ENCODE peak calls at places on chromosome 19, in nine cellular contexts. One of them, this sample, is unnamed.

GRCh38 chr19:56837892-56838679 is 2.4 kb downstream of the PEG3 start:
- DNase-seq in fibroblast of lung: peak; percentile 68
- DNase-seq in CD8-positive, alpha-beta T cell: no peak
- DNase-seq in mammary epithelial cell: peak; percentile 2
- DNase-seq in Caco-2: no peak
- DNase-seq in BE2C: peak; percentile 56
- DNase-seq in neural progenitor cell: no peak
- DNase-seq in tibial nerve: peak; percentile 37
- DNase-seq in pancreas: peak; percentile 77
- DNase-seq in this sample: no peak

GRCh38 chr19:49475995-49476880 is 2.2 kb downstream of the FLT3LG start:
- DNase-seq in Caco-2: peak; percentile 70
- DNase-seq in mammary epithelial cell: no peak
- DNase-seq in CD8-positive, alpha-beta T cell: no peak
- DNase-seq in BE2C: peak; percentile 77
- DNase-seq in fibroblast of lung: peak; percentile 35
- DNase-seq in pancreas: no peak
- DNase-seq in tibial nerve: no peak
- DNase-seq in neural progenitor cell: peak; percentile 94
- DNase-seq in this sample: peak; percentile 91

GRCh38 chr19:33416307-33417215 is 43.1 kb downstream of the CEBPG start:
- DNase-seq in Caco-2: peak; percentile 86
- DNase-seq in fibroblast of lung: peak; percentile 63
- DNase-seq in tibial nerve: no peak
- DNase-seq in BE2C: peak; percentile 90
- DNase-seq in CD8-positive, alpha-beta T cell: peak; percentile 54
- DNase-seq in mammary epithelial cell: peak; percentile 44
- DNase-seq in neural progenitor cell: peak; percentile 81
- DNase-seq in pancreas: no peak
- DNase-seq in this sample: peak; percentile 67

GRCh38 chr19:40141546-40141945 is 49.7 kb upstream of the MAP3K10 start:
- DNase-seq in tibial nerve: no peak
- DNase-seq in mammary epithelial cell: no peak
- DNase-seq in CD8-positive, alpha-beta T cell: no peak
- DNase-seq in BE2C: no peak
- DNase-seq in neural progenitor cell: no peak
- DNase-seq in fibroblast of lung: peak; percentile 34
- DNase-seq in Caco-2: no peak
- DNase-seq in pancreas: no peak
- DNase-seq in this sample: no peak

GRCh38 chr19:14114854-14115253 is 2.7 kb downstream of the PRKACA start:
- DNase-seq in tibial nerve: no peak
- DNase-seq in BE2C: peak; percentile 61
- DNase-seq in neural progenitor cell: peak; percentile 60
- DNase-seq in fibroblast of lung: no peak
- DNase-seq in pancreas: no peak
- DNase-seq in CD8-positive, alpha-beta T cell: no peak
- DNase-seq in Caco-2: no peak
- DNase-seq in mammary epithelial cell: no peak
- DNase-seq in this sample: no peak

GRCh38 chr19:8489591-8490394 is 12.6 kb downstream of the PRAM1 start:
- DNase-seq in mammary epithelial cell: peak; percentile 90
- DNase-seq in fibroblast of lung: no peak
- DNase-seq in BE2C: no peak
- DNase-seq in Caco-2: no peak
- DNase-seq in neural progenitor cell: no peak
- DNase-seq in pancreas: no peak
- DNase-seq in CD8-positive, alpha-beta T cell: no peak
- DNase-seq in tibial nerve: no peak
- DNase-seq in this sample: no peak

GRCh38 chr19:12800873-12801465 is 631 bp downstream of the PRDX2 start:
- DNase-seq in tibial nerve: no peak
- DNase-seq in fibroblast of lung: no peak
- DNase-seq in neural progenitor cell: peak; percentile 70
- DNase-seq in BE2C: no peak
- DNase-seq in mammary epithelial cell: no peak
- DNase-seq in pancreas: peak; percentile 55
- DNase-seq in Caco-2: no peak
- DNase-seq in CD8-positive, alpha-beta T cell: no peak
- DNase-seq in this sample: peak; percentile 44

GRCh38 chr19:55670280-55671053 is 4.6 kb upstream of the EPN1 start:
- DNase-seq in CD8-positive, alpha-beta T cell: no peak
- DNase-seq in pancreas: no peak
- DNase-seq in neural progenitor cell: peak; percentile 27
- DNase-seq in Caco-2: peak; percentile 68
- DNase-seq in BE2C: peak; percentile 49
- DNase-seq in mammary epithelial cell: no peak
- DNase-seq in tibial nerve: no peak
- DNase-seq in fibroblast of lung: no peak
- DNase-seq in this sample: no peak

GRCh38 chr19:4115818-4116385 is 8.0 kb downstream of the MAP2K2 start:
- DNase-seq in mammary epithelial cell: no peak
- DNase-seq in CD8-positive, alpha-beta T cell: no peak
- DNase-seq in neural progenitor cell: no peak
- DNase-seq in Caco-2: no peak
- DNase-seq in BE2C: no peak
- DNase-seq in tibial nerve: no peak
- DNase-seq in pancreas: no peak
- DNase-seq in fibroblast of lung: no peak
- DNase-seq in this sample: no peak
- H3K36me3 ChIP-seq in mammary epithelial cell: no peaks in the 10 kb centered on the region
- H3K36me3 ChIP-seq in CD8-positive, alpha-beta T cell: peaks cover 15% of the 10 kb centered on the region
- H3K36me3 ChIP-seq in neural progenitor cell: no peaks in the 10 kb centered on the region
- H3K36me3 ChIP-seq in Caco-2: no peaks in the 10 kb centered on the region
- H3K36me3 ChIP-seq in BE2C: peaks cover 60% of the 10 kb centered on the region
- H3K36me3 ChIP-seq in tibial nerve: peaks cover 15% of the 10 kb centered on the region
- H3K36me3 ChIP-seq in pancreas: no peaks in the 10 kb centered on the region
- H3K36me3 ChIP-seq in fibroblast of lung: peaks cover 39% of the 10 kb centered on the region
- H3K36me3 ChIP-seq in this sample: peaks cover 50% of the 10 kb centered on the region

GRCh38 chr19:2365201-2365970 is 5.3 kb downstream of the TMPRSS9 start:
- DNase-seq in neural progenitor cell: no peak
- DNase-seq in mammary epithelial cell: no peak
- DNase-seq in tibial nerve: no peak
- DNase-seq in BE2C: no peak
- DNase-seq in pancreas: no peak
- DNase-seq in Caco-2: no peak
- DNase-seq in CD8-positive, alpha-beta T cell: no peak
- DNase-seq in fibroblast of lung: no peak
- DNase-seq in this sample: no peak
- H3K4me3 ChIP-seq in neural progenitor cell: no peak overlapping the region
- H3K4me3 ChIP-seq in mammary epithelial cell: no peak overlapping the region
- H3K4me3 ChIP-seq in tibial nerve: no peak overlapping the region
- H3K4me3 ChIP-seq in BE2C: no peak overlapping the region
- H3K4me3 ChIP-seq in pancreas: no peak overlapping the region
- H3K4me3 ChIP-seq in Caco-2: no peak overlapping the region
- H3K4me3 ChIP-seq in CD8-positive, alpha-beta T cell: no peak overlapping the region
- H3K4me3 ChIP-seq in fibroblast of lung: no peak overlapping the region
- H3K4me3 ChIP-seq in this sample: no peak overlapping the region

DNA sequence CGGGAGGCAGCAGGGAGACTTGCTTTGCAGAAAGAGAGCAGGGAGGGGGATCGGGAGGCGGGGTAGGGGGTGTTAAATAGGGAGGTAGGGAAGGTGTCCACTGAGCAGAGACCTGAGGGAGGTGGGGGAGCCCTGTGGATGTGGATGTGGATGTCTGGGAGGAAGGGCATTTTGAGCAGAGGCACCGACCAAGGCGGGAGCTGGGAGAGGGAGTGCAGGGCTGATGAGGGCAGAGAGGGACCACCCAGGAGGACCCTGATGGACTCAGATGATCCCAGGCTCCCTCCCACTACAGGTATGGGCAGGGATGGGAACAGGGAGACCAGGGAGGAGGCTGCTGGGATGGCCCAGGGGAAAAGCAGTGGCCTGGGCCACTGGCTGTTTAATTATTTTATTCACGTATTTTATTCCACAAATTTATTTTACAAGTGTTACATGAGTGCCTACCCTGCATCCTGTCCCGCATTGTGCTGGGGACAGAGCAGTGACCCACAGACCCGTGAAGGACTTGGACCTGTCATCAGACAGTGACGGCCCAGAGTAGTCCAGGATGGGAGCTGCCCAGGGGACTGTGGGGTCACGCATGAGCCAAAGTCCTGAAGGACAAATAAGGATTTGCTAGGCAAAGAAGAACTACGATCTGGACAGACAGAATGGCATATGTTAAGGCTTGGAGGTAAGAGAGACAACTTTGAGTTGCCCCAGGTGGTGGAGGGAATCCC is 5.3 kb downstream of the GRAMD1A start:
- DNase-seq in neural progenitor cell: no peak
- DNase-seq in pancreas: peak; percentile 10
- DNase-seq in fibroblast of lung: no peak
- DNase-seq in tibial nerve: no peak
- DNase-seq in Caco-2: no peak
- DNase-seq in mammary epithelial cell: no peak
- DNase-seq in CD8-positive, alpha-beta T cell: no peak
- DNase-seq in BE2C: no peak
- DNase-seq in this sample: no peak
- H3K4me1 ChIP-seq in neural progenitor cell: peaks cover 6% of the 10 kb centered on the region
- H3K4me1 ChIP-seq in pancreas: peaks cover 15% of the 10 kb centered on the region
- H3K4me1 ChIP-seq in fibroblast of lung: peaks cover 5% of the 10 kb centered on the region
- H3K4me1 ChIP-seq in tibial nerve: peaks cover 13% of the 10 kb centered on the region
- H3K4me1 ChIP-seq in Caco-2: peaks cover 55% of the 10 kb centered on the region
- H3K4me1 ChIP-seq in mammary epithelial cell: no peaks in the 10 kb centered on the region
- H3K4me1 ChIP-seq in CD8-positive, alpha-beta T cell: peaks cover 44% of the 10 kb centered on the region
- H3K4me1 ChIP-seq in BE2C: no peaks in the 10 kb centered on the region
- H3K4me1 ChIP-seq in this sample: peaks cover 11% of the 10 kb centered on the region

DNA sequence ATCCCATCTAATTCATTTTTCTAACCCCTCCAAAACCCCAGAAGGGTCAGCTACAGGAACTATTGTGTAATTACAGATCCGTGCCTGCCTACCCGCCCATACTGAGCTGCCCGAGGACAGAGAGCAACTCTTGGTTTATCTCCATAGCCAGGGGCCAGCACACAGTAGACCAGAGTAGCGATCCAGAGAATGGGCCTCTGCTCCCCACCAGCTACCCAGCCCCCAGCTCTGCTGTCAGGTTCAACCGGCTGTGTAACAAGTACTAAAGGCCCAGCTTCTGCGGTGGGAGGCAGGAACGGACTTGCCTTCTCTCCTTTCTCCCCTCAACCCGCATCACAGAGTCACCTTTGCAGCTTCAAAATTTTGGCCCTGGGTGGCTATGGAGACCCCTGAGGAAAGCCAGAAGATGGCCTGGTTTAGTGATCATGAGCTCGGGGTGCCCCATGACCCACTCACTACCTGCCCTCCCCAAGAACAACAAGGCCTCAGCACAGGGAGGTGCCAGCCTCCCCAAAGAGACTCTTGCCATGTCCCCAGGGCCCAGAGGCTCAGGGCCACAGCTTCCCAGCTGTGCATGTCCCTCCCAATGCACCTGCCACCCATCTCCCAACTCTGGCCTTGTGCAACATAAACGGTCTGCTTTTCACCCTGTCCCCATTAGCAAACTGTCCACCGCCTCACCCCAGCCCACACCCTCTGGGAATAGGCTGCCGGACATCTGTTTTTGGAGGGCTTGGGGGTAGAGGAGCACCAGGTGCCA is 5.7 kb downstream of the CALM3 start:
- DNase-seq in CD8-positive, alpha-beta T cell: no peak
- DNase-seq in tibial nerve: peak; percentile 8
- DNase-seq in fibroblast of lung: no peak
- DNase-seq in pancreas: no peak
- DNase-seq in Caco-2: no peak
- DNase-seq in neural progenitor cell: no peak
- DNase-seq in mammary epithelial cell: no peak
- DNase-seq in BE2C: no peak
- DNase-seq in this sample: no peak
- H3K36me3 ChIP-seq in CD8-positive, alpha-beta T cell: peaks cover 44% of the 10 kb centered on the region
- H3K36me3 ChIP-seq in tibial nerve: peaks cover 8% of the 10 kb centered on the region
- H3K36me3 ChIP-seq in fibroblast of lung: peaks cover 41% of the 10 kb centered on the region
- H3K36me3 ChIP-seq in pancreas: no peaks in the 10 kb centered on the region
- H3K36me3 ChIP-seq in Caco-2: peaks cover 14% of the 10 kb centered on the region
- H3K36me3 ChIP-seq in neural progenitor cell: no peaks in the 10 kb centered on the region
- H3K36me3 ChIP-seq in mammary epithelial cell: peaks cover 29% of the 10 kb centered on the region
- H3K36me3 ChIP-seq in BE2C: peaks cover 55% of the 10 kb centered on the region
- H3K36me3 ChIP-seq in this sample: peaks cover 58% of the 10 kb centered on the region

DNA sequence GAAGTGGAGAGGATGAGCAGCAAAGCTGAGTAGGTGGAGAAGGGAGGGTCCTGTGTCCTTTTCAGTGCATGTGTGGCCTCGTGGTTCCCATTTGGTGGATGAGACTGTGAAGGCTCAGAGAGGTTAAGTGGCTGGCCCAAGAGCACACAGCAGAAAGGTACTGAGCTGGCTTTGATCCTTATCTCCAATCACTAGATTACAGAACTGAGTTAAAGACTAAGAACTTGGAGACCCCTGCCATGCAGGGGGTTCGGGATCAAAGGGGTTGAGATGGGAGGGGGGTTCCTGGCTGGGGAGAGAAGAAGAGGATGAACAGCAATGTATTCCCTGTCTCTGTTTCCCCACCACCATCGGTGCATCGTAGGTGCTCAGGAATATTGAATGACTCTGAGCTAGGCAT is 11.8 kb downstream of the CELF5 start:
- DNase-seq in CD8-positive, alpha-beta T cell: no peak
- DNase-seq in neural progenitor cell: no peak
- DNase-seq in tibial nerve: no peak
- DNase-seq in Caco-2: no peak
- DNase-seq in BE2C: no peak
- DNase-seq in mammary epithelial cell: no peak
- DNase-seq in fibroblast of lung: no peak
- DNase-seq in pancreas: no peak
- DNase-seq in this sample: no peak
- H3K4me3 ChIP-seq in CD8-positive, alpha-beta T cell: no peak overlapping the region
- H3K4me3 ChIP-seq in neural progenitor cell: no peak overlapping the region
- H3K4me3 ChIP-seq in tibial nerve: no peak overlapping the region
- H3K4me3 ChIP-seq in Caco-2: no peak overlapping the region
- H3K4me3 ChIP-seq in BE2C: no peak overlapping the region
- H3K4me3 ChIP-seq in mammary epithelial cell: no peak overlapping the region
- H3K4me3 ChIP-seq in fibroblast of lung: no peak overlapping the region
- H3K4me3 ChIP-seq in pancreas: no peak overlapping the region
- H3K4me3 ChIP-seq in this sample: no peak overlapping the region

GRCh38 chr19:3058821-3059314 is 3.4 kb downstream of the TLE5 start:
- DNase-seq in BE2C: no peak
- DNase-seq in fibroblast of lung: no peak
- DNase-seq in Caco-2: no peak
- DNase-seq in CD8-positive, alpha-beta T cell: no peak
- DNase-seq in neural progenitor cell: no peak
- DNase-seq in tibial nerve: no peak
- DNase-seq in mammary epithelial cell: no peak
- DNase-seq in pancreas: no peak
- DNase-seq in this sample: no peak
- H3K4me1 ChIP-seq in BE2C: peaks cover 12% of the 10 kb centered on the region
- H3K4me1 ChIP-seq in fibroblast of lung: peaks cover 8% of the 10 kb centered on the region
- H3K4me1 ChIP-seq in Caco-2: peaks cover 9% of the 10 kb centered on the region
- H3K4me1 ChIP-seq in CD8-positive, alpha-beta T cell: peaks cover 79% of the 10 kb centered on the region
- H3K4me1 ChIP-seq in neural progenitor cell: peaks cover 28% of the 10 kb centered on the region
- H3K4me1 ChIP-seq in tibial nerve: peaks cover 53% of the 10 kb centered on the region
- H3K4me1 ChIP-seq in mammary epithelial cell: peaks cover 45% of the 10 kb centered on the region
- H3K4me1 ChIP-seq in pancreas: peaks cover 27% of the 10 kb centered on the region
- H3K4me1 ChIP-seq in this sample: no peaks in the 10 kb centered on the region

DNA sequence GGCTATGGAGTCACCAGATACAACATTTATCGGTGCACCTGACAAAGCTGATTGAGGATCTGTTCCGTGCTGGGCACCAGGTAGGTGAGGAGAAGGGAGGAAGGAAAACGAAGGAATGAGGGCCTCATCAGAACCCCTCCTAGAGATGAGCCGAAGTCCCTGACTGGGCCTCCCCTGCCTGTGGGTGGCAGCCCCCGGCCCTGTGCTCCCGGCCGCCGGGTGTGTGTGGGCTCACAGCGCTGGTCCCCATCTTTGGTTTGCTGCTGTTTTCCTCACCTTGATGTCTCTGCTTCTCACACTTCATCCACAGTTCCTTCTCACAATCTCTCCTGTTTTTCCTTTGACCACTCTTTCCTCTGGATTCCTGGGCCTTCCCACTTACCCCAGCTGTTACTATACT is 32.8 kb downstream of the TMED1 start:
- DNase-seq in mammary epithelial cell: no peak
- DNase-seq in tibial nerve: no peak
- DNase-seq in pancreas: no peak
- DNase-seq in Caco-2: no peak
- DNase-seq in fibroblast of lung: no peak
- DNase-seq in neural progenitor cell: no peak
- DNase-seq in CD8-positive, alpha-beta T cell: no peak
- DNase-seq in BE2C: no peak
- DNase-seq in this sample: no peak
- H3K36me3 ChIP-seq in mammary epithelial cell: peaks cover 12% of the 10 kb centered on the region
- H3K36me3 ChIP-seq in tibial nerve: peaks cover 46% of the 10 kb centered on the region
- H3K36me3 ChIP-seq in pancreas: peaks cover 5% of the 10 kb centered on the region
- H3K36me3 ChIP-seq in Caco-2: no peaks in the 10 kb centered on the region
- H3K36me3 ChIP-seq in fibroblast of lung: peaks cover 35% of the 10 kb centered on the region
- H3K36me3 ChIP-seq in neural progenitor cell: no peaks in the 10 kb centered on the region
- H3K36me3 ChIP-seq in CD8-positive, alpha-beta T cell: peaks cover 32% of the 10 kb centered on the region
- H3K36me3 ChIP-seq in BE2C: peaks cover 31% of the 10 kb centered on the region
- H3K36me3 ChIP-seq in this sample: peaks cover 29% of the 10 kb centered on the region